ENCODE peak calls at places on chromosomes 3 and 15, in five cellular contexts. I is heart left ventricle, E is ascending aorta, S is Panc1, F is neural progenitor cell. J is an unnamed sample.

GRCh38 chr15:42608110-42608531 is 32.7 kb downstream of the STARD9 start:
- DNase-seq in I (peak; percentile 16), E (no peak), S (no peak), F (no peak), J (peak; percentile 56)

GRCh38 chr3:124599779-124600693 is 130.2 kb upstream of the UMPS start:
- DNase-seq in I (peak; percentile 37), E (no peak), S (no peak), F (no peak), J (no peak)

GRCh38 chr15:68526269-68526668 is 52.5 kb upstream of the CORO2B start:
- DNase-seq in I (no peak), E (no peak), S (no peak), F (no peak), J (no peak)

GRCh38 chr3:192079098-192079497 is 618.1 kb downstream of the PYDC2 start:
- DNase-seq in I (no peak), E (no peak), S (no peak), F (peak; percentile 52), J (no peak)

GRCh38 chr3:120147072-120147871 is 53.0 kb upstream of the GSK3B start:
- DNase-seq in I (no peak), E (no peak), S (no peak), F (peak; percentile 19), J (no peak)

GRCh38 chr3:170337420-170337819 is 20.1 kb upstream of the SKIL start:
- DNase-seq in I (no peak), E (no peak), S (no peak), F (no peak), J (no peak)

GRCh38 chr3:67509471-67510075 is 144.8 kb downstream of the SUCLG2 start:
- DNase-seq in I (no peak), E (no peak), S (no peak), F (no peak), J (no peak)

GRCh38 chr3:159872374-159873109 is 116.1 kb upstream of the IL12A start:
- DNase-seq in I (no peak), E (no peak), S (peak; percentile 84), F (no peak), J (no peak)

GRCh38 chr3:181717505-181717904 is 5.8 kb downstream of the SOX2 start:
- DNase-seq in I (no peak), E (no peak), S (no peak), F (no peak), J (no peak)

GRCh38 chr3:175737646-175738572 is 878.8 kb downstream of the NAALADL2 start:
- DNase-seq in I (no peak), E (no peak), S (no peak), F (no peak), J (no peak)

GRCh38 chr3:120450914-120451669 is at the start of gene FSTL1:
- DNase-seq in I (peak; percentile 77), E (peak; percentile 77), S (no peak), F (peak; percentile 91), J (no peak)

GRCh38 chr3:194640829-194641228 is 7.6 kb upstream of the TMEM44 start:
- DNase-seq in I (no peak), E (peak; percentile 63), S (no peak), F (peak; percentile 33), J (no peak)

GRCh38 chr3:171458056-171458856 is 1.9 kb downstream of the TNIK start:
- DNase-seq in I (peak; percentile 21), E (peak; percentile 64), S (no peak), F (peak; percentile 43), J (no peak)

GRCh38 chr15:31236184-31237041 is 90.2 kb upstream of the KLF13 start:
- DNase-seq in I (peak; percentile 89), E (peak; percentile 92), S (no peak), F (no peak), J (peak; percentile 64)

GRCh38 chr3:185992801-185993467 is 55.1 kb upstream of the TRA2B start:
- DNase-seq in I (no peak), E (no peak), S (no peak), F (no peak), J (no peak)

GRCh38 chr3:17424137-17424536 is 318.3 kb downstream of the TBC1D5 start:
- DNase-seq in I (no peak), E (no peak), S (no peak), F (no peak), J (no peak)

GRCh38 chr3:147305533-147306241 is 100.7 kb downstream of the ZIC4 start:
- DNase-seq in I (no peak), E (no peak), S (no peak), F (no peak), J (no peak)

GRCh38 chr15:95972136-95972553 is 358.4 kb upstream of the NR2F2 start:
- DNase-seq in I (no peak), E (no peak), S (no peak), F (no peak), J (no peak)

GRCh38 chr3:107235193-107235922 is 141.9 kb upstream of the CCDC54 start:
- DNase-seq in I (no peak), E (no peak), S (no peak), F (peak; percentile 4), J (no peak)

GRCh38 chr3:107772016-107772415 is 249.3 kb downstream of the BBX start:
- DNase-seq in I (no peak), E (no peak), S (no peak), F (no peak), J (no peak)

GRCh38 chr15:86608461-86608860 is 528.8 kb downstream of the AGBL1 start:
- DNase-seq in I (no peak), E (no peak), S (no peak), F (peak; percentile 24), J (no peak)

GRCh38 chr3:156702367-156702766 is 28.0 kb downstream of the TIPARP start:
- DNase-seq in I (no peak), E (no peak), S (no peak), F (no peak), J (no peak)

GRCh38 chr15:64010719-64011118 is 35.6 kb downstream of the DAPK2 start:
- DNase-seq in I (peak; percentile 66), E (peak; percentile 78), S (no peak), F (no peak), J (peak; percentile 69)

DNA sequence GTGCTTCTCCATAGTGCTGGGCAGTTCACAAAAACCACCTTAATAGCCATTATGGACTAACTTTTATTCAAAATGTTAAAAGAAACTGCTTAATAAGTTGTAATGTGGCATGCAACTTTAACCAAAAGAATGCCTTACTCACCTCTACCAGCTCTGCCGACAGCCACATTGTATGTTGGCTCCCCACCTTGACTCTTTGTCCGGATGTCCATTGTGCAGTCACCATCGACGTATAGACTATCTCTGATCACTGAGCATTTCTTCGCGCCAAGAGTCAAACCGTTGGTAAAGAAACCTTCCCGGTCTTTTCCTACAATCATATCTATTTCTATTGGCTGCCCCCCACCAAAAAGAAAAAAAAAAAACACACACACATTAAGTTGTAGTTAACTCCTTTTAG is 2.5 kb downstream of the PFN2 start:
- DNase-seq in I (no peak), E (no peak), S (no peak), F (peak; percentile 53), J (no peak)
- H3K4me3 ChIP-seq in I (peak overlapping the region; percentile 87), E (peak overlapping the region; percentile 98), S (peak overlapping the region; percentile 86), F (peak overlapping the region; percentile 93), J (no peak overlapping the region)

GRCh38 chr15:29139540-29140459 is 129.8 kb downstream of the NSMCE3 start:
- DNase-seq in I (no peak), E (peak; percentile 61), S (no peak), F (peak; percentile 85), J (no peak)
- TF ChIP-seq CTCF in I (peak; percentile 60), E (peak; percentile 75), S (peak; percentile 96), F (peak; percentile 89), J (peak; percentile 75)

GRCh38 chr3:49701388-49702077 is 12.2 kb downstream of the RNF123 start:
- DNase-seq in I (no peak), E (no peak), S (no peak), F (peak; percentile 75), J (no peak)
- H3K27ac ChIP-seq in I (no peak overlapping the region), E (no peak overlapping the region), S (no peak overlapping the region), F (peak overlapping the region; percentile 20), J (no peak overlapping the region)

GRCh38 chr3:50890688-50891344 is 216.1 kb downstream of the DOCK3 start:
- DNase-seq in I (no peak), E (no peak), S (no peak), F (no peak), J (no peak)
- H3K4me3 ChIP-seq in I (no peak overlapping the region), E (no peak overlapping the region), S (no peak overlapping the region), F (no peak overlapping the region), J (no peak overlapping the region)

GRCh38 chr3:183504597-183504996 is 50.9 kb downstream of the KLHL6 start:
- DNase-seq in I (no peak), E (no peak), S (no peak), F (no peak), J (no peak)

GRCh38 chr3:183502237-183502636 is 53.3 kb downstream of the KLHL6 start:
- DNase-seq in I (no peak), E (no peak), S (no peak), F (no peak), J (no peak)

GRCh38 chr3:183500981-183501704 is 54.4 kb downstream of the KLHL6 start:
- DNase-seq in I (no peak), E (no peak), S (no peak), F (no peak), J (no peak)

GRCh38 chr3:183502782-183503181 is 52.7 kb downstream of the KLHL6 start:
- DNase-seq in I (no peak), E (no peak), S (no peak), F (no peak), J (no peak)

GRCh38 chr3:183503738-183504137 is 51.8 kb downstream of the KLHL6 start:
- DNase-seq in I (no peak), E (no peak), S (no peak), F (peak; percentile 40), J (no peak)
- TF ChIP-seq CTCF in I (no peak), E (no peak), S (peak; percentile 16), F (peak; percentile 33), J (no peak)

DNA sequence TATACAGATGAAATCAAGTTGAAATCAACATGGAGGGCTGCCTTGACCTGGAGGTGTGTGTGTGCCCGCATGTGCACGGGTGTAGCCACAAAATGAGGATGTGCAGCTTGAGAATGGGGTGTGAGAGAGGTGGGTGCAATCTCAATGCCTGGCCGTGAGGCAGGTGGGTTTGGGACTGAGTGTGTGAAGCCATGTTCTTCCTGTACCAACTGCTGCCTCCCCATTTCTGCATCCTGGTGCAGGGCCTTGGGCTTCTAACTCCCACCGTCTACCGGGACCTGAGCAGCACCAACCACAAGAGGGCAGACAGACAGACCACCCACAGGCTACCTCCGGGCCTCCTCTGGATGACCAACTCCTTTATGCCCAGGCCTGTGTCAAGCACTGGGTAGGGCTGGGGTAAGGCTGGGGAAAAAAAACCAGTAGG is 161.9 kb upstream of the TLE3 start:
- DNase-seq in I (no peak), E (no peak), S (no peak), F (peak; percentile 57), J (no peak)
- H3K27ac ChIP-seq in I (no peak overlapping the region), E (no peak overlapping the region), S (no peak overlapping the region), F (no peak overlapping the region), J (no peak overlapping the region)

DNA sequence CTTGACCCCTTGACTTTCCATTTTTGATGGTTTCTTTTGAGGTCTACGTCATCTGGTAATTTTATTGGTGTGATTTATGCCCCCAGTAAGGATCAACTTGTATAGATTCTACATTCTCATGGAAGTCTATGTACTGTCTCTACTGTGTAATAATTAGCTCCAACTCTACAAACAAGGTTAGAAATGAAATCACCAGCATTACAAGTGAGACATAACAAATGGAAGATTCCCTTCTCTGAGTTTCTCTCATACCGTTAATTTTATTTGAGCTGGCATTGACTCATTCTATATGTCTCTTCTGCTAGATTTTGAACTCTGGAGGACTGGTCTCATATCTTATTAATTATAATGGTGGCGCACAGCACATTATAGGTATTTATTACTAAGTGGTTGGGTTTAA is 138.9 kb downstream of the LPP start:
- DNase-seq in I (no peak), E (no peak), S (no peak), F (no peak), J (no peak)
- H3K4me3 ChIP-seq in I (no peak overlapping the region), E (no peak overlapping the region), S (no peak overlapping the region), F (no peak overlapping the region), J (no peak overlapping the region)

GRCh38 chr3:48439820-48440589 is at the start of the genes CCDC51 and TMA7:
- DNase-seq in I (peak; percentile 98), E (peak; percentile 99), S (peak; percentile 88), F (peak; percentile 98), J (peak; percentile 99)
- TF ChIP-seq CTCF in I (no peak), E (no peak), S (no peak), F (no peak), J (no peak)

J was measured in lower lobe of right lung.